ENCODE peak calls at places on chromosomes 3 and 15, in eight cellular contexts. U is kidney epithelial cell, V is germinal center, G is T-helper 1 cell, O is left colon, R is NCI-H510A treated with DMSO at 0.1 percent for 48 hours, C is NCI-H748 treated with DMSO at 0.1 percent for 48 hours, T is stomach. Z is an unnamed sample.

GRCh38 chr3:69748503-69748902 is 9.2 kb downstream of the MITF start:
- DNase-seq in U (no peak), V (no peak), G (no peak), O (no peak), R (no peak), C (no peak), T (no peak), Z (no peak)

GRCh38 chr3:15066467-15066866 is 1.4 kb upstream of the MRPS25 start:
- DNase-seq in U (no peak), V (no peak), G (no peak), O (no peak), R (no peak), C (no peak), T (no peak), Z (no peak)

GRCh38 chr3:186107148-186108105 is 1.5 kb downstream of the ETV5 start:
- DNase-seq in U (no peak), V (peak), G (no peak), O (peak), R (peak), C (peak), T (peak), Z (peak)

GRCh38 chr15:76149291-76149910 is 89.6 kb downstream of the TMEM266 start:
- DNase-seq in U (no peak), V (no peak), G (no peak), O (no peak), R (no peak), C (no peak), T (no peak), Z (no peak)

GRCh38 chr3:129058441-129059194 is 2.0 kb upstream of the GP9 start:
- DNase-seq in U (no peak), V (peak), G (no peak), O (peak), R (peak), C (no peak), T (peak), Z (peak)

GRCh38 chr15:83694030-83694429 is 40.1 kb downstream of the ADAMTSL3 start:
- DNase-seq in U (peak), V (no peak), G (no peak), O (no peak), R (no peak), C (no peak), T (no peak), Z (no peak)

GRCh38 chr15:63908986-63909385 is 75.2 kb upstream of the HERC1 start:
- DNase-seq in U (no peak), V (no peak), G (no peak), O (no peak), R (no peak), C (no peak), T (no peak), Z (no peak)

GRCh38 chr15:93831641-93832040 is 399.7 kb upstream of the MCTP2 start:
- DNase-seq in U (no peak), V (no peak), G (no peak), O (no peak), R (no peak), C (no peak), T (no peak), Z (no peak)

GRCh38 chr15:26179906-26180305 is 316.8 kb upstream of the ATP10A start:
- DNase-seq in U (no peak), V (no peak), G (no peak), O (no peak), R (peak), C (no peak), T (no peak), Z (no peak)

GRCh38 chr3:36911990-36912804 is 32.7 kb downstream of the TRANK1 start:
- DNase-seq in U (peak), V (peak), G (no peak), O (no peak), R (no peak), C (no peak), T (no peak), Z (no peak)

GRCh38 chr3:131535596-131535995 is 32.8 kb upstream of the MRPL3 start:
- DNase-seq in U (no peak), V (no peak), G (no peak), O (no peak), R (no peak), C (no peak), T (no peak), Z (no peak)

GRCh38 chr15:90002428-90002844 is 1.3 kb downstream of the ZNF710 start:
- DNase-seq in U (no peak), V (peak), G (no peak), O (peak), R (no peak), C (peak), T (no peak), Z (peak)

GRCh38 chr3:106908181-106908938 is 468.9 kb upstream of the CCDC54 start:
- DNase-seq in U (no peak), V (no peak), G (no peak), O (no peak), R (no peak), C (no peak), T (no peak), Z (no peak)

GRCh38 chr3:124965413-124965812 is 30.9 kb upstream of the MUC13 start:
- DNase-seq in U (no peak), V (no peak), G (no peak), O (no peak), R (peak), C (peak), T (no peak), Z (peak)

GRCh38 chr15:47331796-47332480 is 385.4 kb upstream of the SEMA6D start:
- DNase-seq in U (no peak), V (no peak), G (no peak), O (no peak), R (peak), C (no peak), T (no peak), Z (peak)

GRCh38 chr3:56681963-56682457 is 1.1 kb downstream of the TASOR start:
- DNase-seq in U (no peak), V (no peak), G (no peak), O (no peak), R (peak), C (no peak), T (no peak), Z (peak)

GRCh38 chr3:52182203-52182602 is 15.8 kb upstream of the ALAS1 start:
- DNase-seq in U (no peak), V (no peak), G (no peak), O (no peak), R (no peak), C (no peak), T (no peak), Z (no peak)

GRCh38 chr15:35827156-35827555 is 281.2 kb upstream of the DPH6 start:
- DNase-seq in U (no peak), V (no peak), G (no peak), O (no peak), R (no peak), C (no peak), T (no peak), Z (no peak)

GRCh38 chr15:76203766-76204557 is 107.3 kb downstream of the ETFA start:
- DNase-seq in U (no peak), V (no peak), G (no peak), O (no peak), R (no peak), C (no peak), T (no peak), Z (no peak)

GRCh38 chr3:158801696-158802398 is at the start of gene MFSD1:
- DNase-seq in U (peak), V (peak), G (peak), O (peak), R (peak), C (peak), T (peak), Z (peak)

GRCh38 chr3:39108309-39108708 is 829 bp downstream of the TTC21A start:
- DNase-seq in U (no peak), V (peak), G (no peak), O (no peak), R (no peak), C (no peak), T (no peak), Z (no peak)

GRCh38 chr3:129039271-129040038 is 21.1 kb upstream of the GP9 start:
- DNase-seq in U (no peak), V (no peak), G (no peak), O (peak), R (peak), C (no peak), T (peak), Z (peak)

GRCh38 chr3:17983106-17983505 is 240.7 kb upstream of the TBC1D5 start:
- DNase-seq in U (no peak), V (no peak), G (no peak), O (no peak), R (no peak), C (no peak), T (no peak), Z (no peak)

GRCh38 chr15:79769081-79769481 is 127.7 kb downstream of the MTHFS start:
- DNase-seq in U (no peak), V (peak), G (no peak), O (no peak), R (no peak), C (no peak), T (no peak), Z (no peak)

GRCh38 chr3:130259170-130259874 is 86.2 kb upstream of the COL6A5 start:
- DNase-seq in U (no peak), V (no peak), G (no peak), O (no peak), R (no peak), C (no peak), T (no peak), Z (no peak)

GRCh38 chr3:128153156-128154011 is at the start of gene EEFSEC:
- DNase-seq in U (peak), V (peak), G (peak), O (peak), R (peak), C (peak), T (peak), Z (peak)

GRCh38 chr3:196559826-196560225 is 8.5 kb downstream of the WDR53 start:
- DNase-seq in U (no peak), V (no peak), G (no peak), O (no peak), R (no peak), C (no peak), T (no peak), Z (no peak)

Z was measured in NCI-H345.